ENCODE peak calls at places on chromosomes 6 and 20, in four cellular contexts. U, A, H and G are unnamed samples.
A peak's percentile ranks its signal among the peaks of the same experiment; 100 is the strongest.

GRCh38 chr6:16089232-16089843 is 39.5 kb upstream of the MYLIP start:
- DNase-seq in U (no peak), A (no peak), H (no peak), G (no peak)

GRCh38 chr6:148462203-148462602 is 119.6 kb downstream of the SASH1 start:
- DNase-seq in U (no peak), A (no peak), H (no peak), G (no peak)

GRCh38 chr6:75850026-75850385 is 101.0 kb downstream of the MYO6 start:
- DNase-seq in U (no peak), A (no peak), H (no peak), G (no peak)

GRCh38 chr20:61779176-61779965 is 286.3 kb downstream of the TAF4 start:
- DNase-seq in U (no peak), A (no peak), H (no peak), G (no peak)

GRCh38 chr6:49806145-49806544 is 19.1 kb upstream of the PGK2 start:
- DNase-seq in U (no peak), A (no peak), H (no peak), G (no peak)

GRCh38 chr6:28589952-28590340 is 64.3 kb downstream of the GPX5 start:
- DNase-seq in U (no peak), A (no peak), H (no peak), G (no peak)

GRCh38 chr20:6956056-6956455 is 188.6 kb downstream of the BMP2 start:
- DNase-seq in U (no peak), A (no peak), H (no peak), G (no peak)

GRCh38 chr6:90385914-90386313 is 89.3 kb upstream of the BACH2 start:
- DNase-seq in U (no peak), A (no peak), H (no peak), G (no peak)

GRCh38 chr6:98835149-98836024 is 1.0 kb downstream of the POU3F2 start:
- DNase-seq in U (no peak), A (no peak), H (no peak), G (no peak)

GRCh38 chr6:132491303-132491702 is 21.6 kb downstream of the STX7 start:
- DNase-seq in U (peak; percentile 56), A (no peak), H (no peak), G (no peak)

GRCh38 chr6:14717307-14717706 is 528.6 kb upstream of the JARID2 start:
- DNase-seq in U (no peak), A (no peak), H (no peak), G (no peak)

GRCh38 chr6:107660839-107661238 is 163.3 kb downstream of the SCML4 start:
- DNase-seq in U (peak; percentile 61), A (no peak), H (no peak), G (no peak)

GRCh38 chr20:63054695-63055240 is 48.0 kb upstream of the BHLHE23 start:
- DNase-seq in U (no peak), A (no peak), H (no peak), G (no peak)
- H3K4me3 ChIP-seq in U (no peak overlapping the region), A (no peak overlapping the region), H (no peak overlapping the region), G (no peak overlapping the region)

GRCh38 chr6:27238010-27238983 is 9.2 kb upstream of the PRSS16 start:
- DNase-seq in U (no peak), A (no peak), H (no peak), G (no peak)
- H3K4me3 ChIP-seq in U (no peak overlapping the region), A (peak overlapping the region; percentile 55), H (no peak overlapping the region), G (peak overlapping the region; percentile 37)

GRCh38 chr6:39076086-39076992 is 27.8 kb downstream of the GLP1R start:
- DNase-seq in U (peak; percentile 5), A (no peak), H (no peak), G (no peak)
- H3K4me3 ChIP-seq in U (no peak overlapping the region), A (no peak overlapping the region), H (no peak overlapping the region), G (no peak overlapping the region)

GRCh38 chr20:36720510-36720909 is 25.4 kb downstream of the NDRG3 start:
- DNase-seq in U (no peak), A (no peak), H (no peak), G (no peak)

GRCh38 chr20:36712775-36713174 is 33.1 kb downstream of the NDRG3 start:
- DNase-seq in U (no peak), A (no peak), H (no peak), G (no peak)

GRCh38 chr20:36717657-36718056 is 28.2 kb downstream of the NDRG3 start:
- DNase-seq in U (peak; percentile 32), A (no peak), H (no peak), G (no peak)
- H3K4me3 ChIP-seq in U (no peak overlapping the region), A (no peak overlapping the region), H (no peak overlapping the region), G (no peak overlapping the region)

GRCh38 chr6:106163966-106164877 is 78.1 kb downstream of the PRDM1 start:
- DNase-seq in U (peak; percentile 32), A (peak; percentile 51), H (peak; percentile 53), G (peak; percentile 89)
- H3K4me3 ChIP-seq in U (no peak overlapping the region), A (peak overlapping the region; percentile 27), H (no peak overlapping the region), G (peak overlapping the region; percentile 23)

DNA sequence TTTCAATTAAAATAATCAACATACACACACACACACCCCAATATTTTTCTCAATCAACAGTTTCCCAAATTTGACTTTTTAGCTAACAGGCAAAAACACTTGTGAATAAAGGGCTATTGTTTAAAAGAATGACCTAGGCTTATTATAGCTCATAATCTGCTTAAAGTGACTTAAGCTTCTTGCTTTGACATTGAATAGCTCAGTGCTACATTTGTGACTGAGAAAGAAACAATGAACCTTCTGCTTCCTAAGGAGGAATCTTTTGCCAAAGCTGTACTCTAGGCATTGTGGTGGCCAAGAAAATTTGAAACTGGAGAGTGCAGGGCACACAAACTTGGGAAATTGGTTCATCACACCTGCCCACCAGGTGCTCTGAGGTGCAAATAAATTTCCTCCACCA is 282.0 kb downstream of the SYNE1 start:
- DNase-seq in U (no peak), A (no peak), H (no peak), G (no peak)
- H3K4me3 ChIP-seq in U (no peak overlapping the region), A (no peak overlapping the region), H (no peak overlapping the region), G (no peak overlapping the region)

GRCh38 chr6:37239950-37240713 is 17.4 kb upstream of the TBC1D22B start:
- DNase-seq in U (peak; percentile 96), A (peak; percentile 90), H (peak; percentile 80), G (no peak)
- H3K4me3 ChIP-seq in U (no peak overlapping the region), A (no peak overlapping the region), H (no peak overlapping the region), G (no peak overlapping the region)

GRCh38 chr20:17872920-17873319 is 95.7 kb downstream of the SNX5 start:
- DNase-seq in U (no peak), A (no peak), H (no peak), G (no peak)

GRCh38 chr20:17874271-17875105 is 94.1 kb downstream of the SNX5 start:
- DNase-seq in U (no peak), A (no peak), H (no peak), G (no peak)

GRCh38 chr20:17875981-17876385 is 92.6 kb downstream of the SNX5 start:
- DNase-seq in U (no peak), A (no peak), H (no peak), G (no peak)

GRCh38 chr20:17873410-17874270 is 95.0 kb downstream of the SNX5 start:
- DNase-seq in U (peak; percentile 94), A (peak; percentile 96), H (peak; percentile 82), G (no peak)

DNA sequence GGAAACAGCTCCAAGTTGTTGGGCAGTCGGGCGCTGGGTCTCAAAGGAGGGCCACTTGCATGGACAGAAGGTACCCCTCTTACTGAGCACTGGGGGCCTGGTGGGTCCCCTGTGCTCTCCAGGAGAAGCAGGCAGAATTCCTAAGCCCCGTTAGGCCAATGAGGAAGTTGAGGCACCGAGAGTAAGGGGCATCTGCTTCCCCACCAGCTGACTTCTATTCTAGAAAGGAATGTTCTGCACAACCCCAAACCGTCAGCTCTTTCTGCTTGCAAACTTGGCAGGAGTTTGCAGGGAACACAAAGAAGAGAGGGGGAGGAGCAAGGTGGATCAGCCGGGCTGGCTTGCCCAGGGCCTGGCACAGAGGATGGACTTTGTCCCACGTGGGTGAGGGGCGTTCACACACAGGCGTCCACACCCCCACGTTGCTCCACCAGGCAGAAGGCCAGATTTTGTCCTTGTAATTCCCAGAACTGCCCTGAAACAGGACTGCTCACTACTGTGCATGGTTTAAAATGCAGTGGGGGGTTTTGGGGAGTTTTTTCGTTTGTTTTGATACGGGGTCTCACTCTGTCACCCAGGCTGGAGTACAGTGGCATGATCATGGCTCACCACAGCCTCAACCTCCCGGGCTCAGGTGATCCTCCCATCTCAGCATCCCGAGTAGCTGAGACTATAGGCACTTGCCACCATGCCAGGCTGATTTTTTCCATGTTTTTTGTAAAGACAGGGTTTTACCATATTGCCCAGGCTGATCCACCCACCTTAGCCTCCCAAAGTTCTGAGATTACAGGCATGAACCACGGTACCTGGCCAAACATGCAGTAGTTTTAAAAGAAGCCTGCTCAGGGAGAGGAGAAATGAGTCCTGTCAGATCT is 93.3 kb downstream of the SNX5 start:
- DNase-seq in U (peak; percentile 94), A (peak; percentile 54), H (peak; percentile 77), G (no peak)
- H3K4me3 ChIP-seq in U (no peak overlapping the region), A (no peak overlapping the region), H (no peak overlapping the region), G (no peak overlapping the region)

DNA sequence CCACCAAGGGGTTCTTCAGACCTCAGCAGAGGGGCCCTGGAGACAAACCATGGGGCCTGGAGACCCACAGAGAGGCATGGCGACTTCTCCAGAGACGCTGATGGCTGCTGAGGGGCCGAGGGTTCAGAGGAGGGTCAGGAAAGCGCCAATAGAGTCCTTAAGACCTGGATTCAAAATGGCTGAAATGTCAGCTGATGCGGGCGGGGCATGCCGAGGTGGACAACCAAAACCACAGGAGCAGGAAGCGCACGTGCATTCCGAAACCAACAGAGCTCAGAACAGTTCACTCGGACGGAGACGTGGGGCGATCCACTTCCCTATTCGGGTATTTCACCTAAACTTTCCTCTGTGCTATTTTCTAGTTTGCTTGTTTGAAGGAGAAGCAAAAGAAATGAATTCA is 99.9 kb upstream of the RIN2 start:
- DNase-seq in U (no peak), A (no peak), H (peak; percentile 33), G (peak; percentile 91)
- H3K4me3 ChIP-seq in U (no peak overlapping the region), A (no peak overlapping the region), H (no peak overlapping the region), G (peak overlapping the region; percentile 25)

GRCh38 chr6:39313526-39314272 is 520 bp downstream of the KCNK17 start:
- DNase-seq in U (no peak), A (no peak), H (no peak), G (no peak)
- H3K4me3 ChIP-seq in U (no peak overlapping the region), A (no peak overlapping the region), H (no peak overlapping the region), G (no peak overlapping the region)